ENCODE peak calls at places on chromosomes 3 and 15, in ten cellular contexts. P is GM12892, L is GM12891, N is Panc1, E is GM23338, B is HCT116, Z is HepG2, D is H1, U is transverse colon, H is stomach. M is an unnamed sample.

GRCh38 chr3:30289324-30289723 is 317.1 kb upstream of the TGFBR2 start:
- DNase-seq in P (no peak), L (no peak), N (no peak), E (no peak), B (no peak), Z (peak; percentile 78), D (no peak), U (peak; percentile 13), H (no peak), M (no peak)

GRCh38 chr3:123739754-123740153 is 144.4 kb downstream of the MYLK start:
- DNase-seq in P (no peak), L (no peak), N (no peak), E (no peak), B (no peak), Z (no peak), D (no peak), U (peak; percentile 42), H (no peak), M (no peak)

GRCh38 chr15:65856821-65857455 is 12.4 kb upstream of the RAB11A start:
- DNase-seq in P (peak; percentile 34), L (no peak), N (no peak), E (peak; percentile 89), B (peak; percentile 59), Z (peak; percentile 64), D (no peak), U (peak; percentile 81), H (peak; percentile 83), M (peak; percentile 75)

GRCh38 chr3:43641306-43642114 is 19.7 kb upstream of the ANO10 start:
- DNase-seq in P (no peak), L (no peak), N (no peak), E (no peak), B (no peak), Z (no peak), D (no peak), U (no peak), H (no peak), M (no peak)

GRCh38 chr3:14323401-14324223 is 78.8 kb upstream of the SLC6A6 start:
- DNase-seq in P (no peak), L (no peak), N (no peak), E (no peak), B (no peak), Z (no peak), D (no peak), U (no peak), H (no peak), M (peak; percentile 28)

GRCh38 chr3:7683431-7683830 is 818.2 kb upstream of the LMCD1 start:
- DNase-seq in P (no peak), L (no peak), N (no peak), E (no peak), B (no peak), Z (no peak), D (no peak), U (no peak), H (no peak), M (no peak)

GRCh38 chr15:68380456-68380855 is 51.5 kb downstream of the ITGA11 start:
- DNase-seq in P (no peak), L (no peak), N (no peak), E (no peak), B (no peak), Z (no peak), D (no peak), U (no peak), H (peak; percentile 3), M (no peak)

GRCh38 chr3:9251055-9251786 is 1.8 kb upstream of the SRGAP3 start:
- DNase-seq in P (no peak), L (no peak), N (no peak), E (no peak), B (no peak), Z (no peak), D (no peak), U (no peak), H (no peak), M (no peak)

GRCh38 chr15:66948294-66948693 is 117.1 kb upstream of the SMAD3 start:
- DNase-seq in P (no peak), L (no peak), N (no peak), E (no peak), B (no peak), Z (no peak), D (no peak), U (no peak), H (no peak), M (no peak)

GRCh38 chr3:63940389-63940757 is 28.2 kb upstream of the SCAANT1 start:
- DNase-seq in P (no peak), L (no peak), N (no peak), E (no peak), B (no peak), Z (no peak), D (no peak), U (no peak), H (no peak), M (no peak)

GRCh38 chr15:39658740-39659139 is 77.9 kb downstream of the THBS1 start:
- DNase-seq in P (no peak), L (no peak), N (no peak), E (no peak), B (no peak), Z (no peak), D (no peak), U (no peak), H (no peak), M (no peak)

GRCh38 chr3:122919291-122919610 is 108.3 kb downstream of the SEMA5B start:
- DNase-seq in P (no peak), L (no peak), N (no peak), E (no peak), B (no peak), Z (no peak), D (no peak), U (no peak), H (no peak), M (no peak)

GRCh38 chr15:39580630-39581500 is at the start of gene THBS1:
- DNase-seq in P (peak; percentile 6), L (peak; percentile 19), N (no peak), E (peak; percentile 98), B (no peak), Z (peak; percentile 81), D (peak; percentile 88), U (peak; percentile 92), H (peak; percentile 70), M (peak; percentile 96)

GRCh38 chr3:88149516-88150362 is at the start of gene C3orf38:
- DNase-seq in P (peak; percentile 61), L (peak; percentile 50), N (peak; percentile 67), E (peak; percentile 95), B (peak; percentile 90), Z (peak; percentile 92), D (peak; percentile 64), U (peak; percentile 87), H (peak; percentile 85), M (peak; percentile 91)
- TF ChIP-seq POLR2AphosphoS5 in P (peak; percentile 76), L (peak; percentile 64), N (peak; percentile 75), E (peak; percentile 75), B (peak; percentile 77), Z (peak; percentile 72), D (peak; percentile 59), U (peak; percentile 71), H (peak; percentile 76), M (peak; percentile 47)

GRCh38 chr3:72316501-72317279 is 531.6 kb downstream of the SHQ1 start:
- DNase-seq in P (no peak), L (no peak), N (no peak), E (no peak), B (no peak), Z (no peak), D (no peak), U (peak; percentile 41), H (no peak), M (no peak)

GRCh38 chr3:72320096-72320910 is 527.9 kb downstream of the SHQ1 start:
- DNase-seq in P (no peak), L (no peak), N (no peak), E (no peak), B (no peak), Z (no peak), D (no peak), U (no peak), H (no peak), M (no peak)

GRCh38 chr3:72318504-72319201 is 529.6 kb downstream of the SHQ1 start:
- DNase-seq in P (no peak), L (no peak), N (no peak), E (no peak), B (no peak), Z (peak; percentile 12), D (no peak), U (no peak), H (peak; percentile 75), M (no peak)

GRCh38 chr3:72319202-72320095 is 528.8 kb downstream of the SHQ1 start:
- DNase-seq in P (no peak), L (no peak), N (no peak), E (no peak), B (no peak), Z (no peak), D (no peak), U (no peak), H (no peak), M (no peak)

GRCh38 chr3:72317491-72317890 is 530.8 kb downstream of the SHQ1 start:
- DNase-seq in P (no peak), L (no peak), N (no peak), E (no peak), B (no peak), Z (no peak), D (no peak), U (no peak), H (peak; percentile 40), M (no peak)
- TF ChIP-seq POLR2AphosphoS5 in P (no peak), L (no peak), N (no peak), E (no peak), B (no peak), Z (no peak), D (no peak), U (no peak), H (no peak), M (no peak)

GRCh38 chr3:56788506-56788905 is 13.2 kb downstream of the ARHGEF3 start:
- DNase-seq in P (no peak), L (no peak), N (no peak), E (no peak), B (no peak), Z (no peak), D (no peak), U (no peak), H (no peak), M (no peak)

GRCh38 chr3:56787258-56787777 is 14.4 kb downstream of the ARHGEF3 start:
- DNase-seq in P (no peak), L (no peak), N (no peak), E (no peak), B (no peak), Z (no peak), D (no peak), U (no peak), H (no peak), M (no peak)

GRCh38 chr3:56790016-56790950 is 11.5 kb downstream of the ARHGEF3 start:
- DNase-seq in P (no peak), L (no peak), N (no peak), E (no peak), B (no peak), Z (no peak), D (no peak), U (no peak), H (no peak), M (no peak)

GRCh38 chr3:56785499-56785898 is 16.2 kb downstream of the ARHGEF3 start:
- DNase-seq in P (no peak), L (no peak), N (no peak), E (no peak), B (no peak), Z (no peak), D (no peak), U (no peak), H (no peak), M (no peak)

GRCh38 chr3:56787784-56788256 is 13.9 kb downstream of the ARHGEF3 start:
- DNase-seq in P (no peak), L (no peak), N (no peak), E (no peak), B (no peak), Z (no peak), D (no peak), U (no peak), H (no peak), M (no peak)
- TF ChIP-seq POLR2AphosphoS5 in P (no peak), L (no peak), N (no peak), E (no peak), B (no peak), Z (no peak), D (no peak), U (peak; percentile 42), H (peak; percentile 57), M (peak; percentile 24)

GRCh38 chr3:127384717-127385539 is 97.1 kb upstream of the PRR20G start:
- DNase-seq in P (no peak), L (no peak), N (no peak), E (peak; percentile 30), B (no peak), Z (no peak), D (no peak), U (no peak), H (peak; percentile 18), M (peak; percentile 80)
- TF ChIP-seq POLR2AphosphoS5 in P (no peak), L (no peak), N (no peak), E (no peak), B (no peak), Z (no peak), D (no peak), U (no peak), H (no peak), M (no peak)